ENCODE peak calls at places on chromosome 4, in nine cellular contexts. J is GM23248, T is tibial nerve, Z is heart right ventricle, E is spleen, N is body of pancreas, C is cardiac muscle cell, Y is A549, I is A673. O is an unnamed sample.

GRCh38 chr4:149370002-149370401 is 445.6 kb downstream of the IQCM start:
- DNase-seq in J (no peak), T (no peak), Z (no peak), E (no peak), N (no peak), C (no peak), Y (no peak), I (no peak), O (no peak)

GRCh38 chr4:54378461-54378860 is 149.4 kb downstream of the PDGFRA start:
- DNase-seq in J (peak; percentile 12), T (no peak), Z (no peak), E (no peak), N (no peak), C (no peak), Y (no peak), I (no peak), O (no peak)

GRCh38 chr4:69718376-69719293 is 41.8 kb downstream of the SULT1B1 start:
- DNase-seq in J (peak; percentile 34), T (no peak), Z (no peak), E (no peak), N (no peak), C (peak; percentile 54), Y (no peak), I (peak; percentile 33), O (no peak)

GRCh38 chr4:48578132-48578964 is 88.3 kb downstream of the ZAR1 start:
- DNase-seq in J (peak; percentile 81), T (peak; percentile 89), Z (peak; percentile 66), E (no peak), N (peak; percentile 64), C (peak; percentile 87), Y (peak; percentile 18), I (peak; percentile 76), O (peak; percentile 45)

GRCh38 chr4:82528074-82528473 is 33.7 kb downstream of the TMEM150C start:
- DNase-seq in J (no peak), T (no peak), Z (no peak), E (no peak), N (no peak), C (no peak), Y (no peak), I (no peak), O (no peak)

GRCh38 chr4:38576767-38577166 is 87.2 kb upstream of the KLF3 start:
- DNase-seq in J (no peak), T (no peak), Z (no peak), E (no peak), N (no peak), C (no peak), Y (no peak), I (no peak), O (no peak)

GRCh38 chr4:27787195-27787594 is 926.6 kb downstream of the STIM2 start:
- DNase-seq in J (no peak), T (no peak), Z (no peak), E (no peak), N (no peak), C (no peak), Y (no peak), I (no peak), O (no peak)

GRCh38 chr4:151158979-151159378 is 59.6 kb downstream of the RPS3A start:
- DNase-seq in J (no peak), T (no peak), Z (no peak), E (no peak), N (no peak), C (no peak), Y (no peak), I (no peak), O (no peak)

GRCh38 chr4:156598138-156598681 is 373.4 kb downstream of the PDGFC start:
- DNase-seq in J (no peak), T (no peak), Z (no peak), E (no peak), N (no peak), C (peak; percentile 64), Y (no peak), I (peak; percentile 64), O (no peak)

GRCh38 chr4:33160126-33160525 is 2440.0 kb downstream of the PCDH7 start:
- DNase-seq in J (peak; percentile 79), T (peak; percentile 7), Z (no peak), E (no peak), N (no peak), C (peak; percentile 81), Y (no peak), I (peak; percentile 42), O (no peak)

GRCh38 chr4:123651536-123652175 is 255.1 kb downstream of the SPRY1 start:
- DNase-seq in J (no peak), T (no peak), Z (no peak), E (no peak), N (no peak), C (no peak), Y (no peak), I (no peak), O (no peak)

GRCh38 chr4:38889143-38889542 is 21.5 kb downstream of the FAM114A1 start:
- DNase-seq in J (peak; percentile 88), T (no peak), Z (no peak), E (no peak), N (no peak), C (peak; percentile 81), Y (no peak), I (peak; percentile 56), O (no peak)

GRCh38 chr4:151417164-151417571 is 8.2 kb downstream of the FHIP1A start:
- DNase-seq in J (no peak), T (no peak), Z (no peak), E (no peak), N (no peak), C (no peak), Y (no peak), I (peak; percentile 11), O (no peak)

GRCh38 chr4:161336016-161336415 is 827.8 kb downstream of the FSTL5 start:
- DNase-seq in J (no peak), T (no peak), Z (no peak), E (no peak), N (no peak), C (no peak), Y (no peak), I (no peak), O (no peak)

GRCh38 chr4:152014280-152014679 is 253.5 kb upstream of the GATB start:
- DNase-seq in J (no peak), T (no peak), Z (no peak), E (no peak), N (no peak), C (no peak), Y (no peak), I (no peak), O (peak; percentile 8)

GRCh38 chr4:2837904-2838496 is 5.6 kb upstream of the ADD1 start:
- DNase-seq in J (peak; percentile 68), T (peak; percentile 32), Z (peak; percentile 45), E (peak; percentile 94), N (no peak), C (peak; percentile 78), Y (no peak), I (peak; percentile 80), O (peak; percentile 80)

GRCh38 chr4:176400816-176401461 is 81.2 kb downstream of the SPCS3 start:
- DNase-seq in J (peak; percentile 85), T (no peak), Z (no peak), E (no peak), N (no peak), C (peak; percentile 20), Y (no peak), I (no peak), O (no peak)

GRCh38 chr4:184942447-184943425 is 75.6 kb upstream of the HELT start:
- DNase-seq in J (no peak), T (no peak), Z (no peak), E (no peak), N (no peak), C (peak; percentile 13), Y (no peak), I (no peak), O (no peak)

GRCh38 chr4:120672558-120673147 is 249.9 kb downstream of the PRDM5 start:
- DNase-seq in J (no peak), T (no peak), Z (no peak), E (no peak), N (no peak), C (peak; percentile 45), Y (no peak), I (no peak), O (no peak)

GRCh38 chr4:72286185-72286584 is 254.4 kb downstream of the NPFFR2 start:
- DNase-seq in J (peak; percentile 40), T (no peak), Z (no peak), E (no peak), N (no peak), C (peak; percentile 23), Y (no peak), I (peak; percentile 32), O (no peak)

DNA sequence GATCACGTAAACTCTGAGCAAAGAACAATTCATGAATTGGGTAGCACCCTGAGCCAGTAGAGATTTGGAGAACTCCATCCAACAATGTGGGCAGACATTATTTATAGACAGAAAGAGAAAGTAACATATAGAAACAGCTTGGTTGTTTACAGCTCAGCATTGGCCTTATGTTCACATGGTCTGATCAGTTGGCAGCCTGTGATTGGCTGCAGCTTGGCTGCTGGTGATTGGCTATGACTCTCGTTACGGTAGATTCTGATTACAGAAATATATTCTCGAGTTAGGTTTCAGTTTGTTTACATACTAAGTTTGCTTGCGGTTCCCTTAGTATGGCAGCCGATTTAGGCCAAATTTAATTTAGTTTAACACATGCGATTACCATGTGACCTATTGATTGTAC is 663.4 kb downstream of the RAPGEF2 start:
- DNase-seq in J (peak; percentile 2), T (no peak), Z (no peak), E (no peak), N (no peak), C (no peak), Y (no peak), I (peak; percentile 83), O (no peak)
- H3K27ac ChIP-seq in J (no peak overlapping the region), T (no peak overlapping the region), Z (no peak overlapping the region), E (no peak overlapping the region), N (no peak overlapping the region), C (no peak overlapping the region), Y (no peak overlapping the region), I (peak overlapping the region; percentile 67), O (no peak overlapping the region)

GRCh38 chr4:328729-329128 is 8.9 kb upstream of the ZNF141 start:
- DNase-seq in J (no peak), T (no peak), Z (no peak), E (no peak), N (no peak), C (no peak), Y (no peak), I (no peak), O (no peak)
- H3K9me3 ChIP-seq in J (no peaks in the 10 kb centered on the region), T (peaks cover 7% of the 10 kb centered on the region), Z (peaks cover 27% of the 10 kb centered on the region), E (no peaks in the 10 kb centered on the region), N (no peaks in the 10 kb centered on the region), C (no peaks in the 10 kb centered on the region), Y (peaks cover 2% of the 10 kb centered on the region), I (no peaks in the 10 kb centered on the region), O (peaks cover 4% of the 10 kb centered on the region)

GRCh38 chr4:102103368-102103767 is 241.9 kb downstream of the SLC39A8 start:
- DNase-seq in J (no peak), T (no peak), Z (no peak), E (no peak), N (no peak), C (no peak), Y (no peak), I (no peak), O (no peak)
- H3K27ac ChIP-seq in J (no peak overlapping the region), T (no peak overlapping the region), Z (no peak overlapping the region), E (no peak overlapping the region), N (no peak overlapping the region), C (no peak overlapping the region), Y (no peak overlapping the region), I (no peak overlapping the region), O (no peak overlapping the region)

DNA sequence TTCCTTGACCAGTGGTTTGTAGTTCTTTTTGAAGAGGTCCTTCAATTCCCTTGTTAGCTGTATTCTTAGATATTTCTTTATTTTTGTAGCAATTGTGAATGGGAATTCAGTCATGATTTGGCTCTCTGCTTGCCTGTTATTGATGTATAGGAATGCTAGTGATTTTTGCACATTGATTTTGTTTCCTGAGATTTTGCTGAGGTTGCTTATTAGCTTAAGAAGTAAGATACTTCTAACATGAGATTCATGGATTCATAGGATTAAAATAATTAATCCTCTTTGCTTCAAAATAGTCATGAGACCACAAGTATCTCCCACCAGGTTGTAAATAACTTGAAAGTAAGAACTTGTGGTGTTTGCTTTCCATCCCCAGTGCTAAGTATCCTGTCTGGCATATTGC is 308.9 kb downstream of the DTHD1 start:
- DNase-seq in J (no peak), T (no peak), Z (no peak), E (no peak), N (no peak), C (no peak), Y (no peak), I (no peak), O (no peak)
- H3K9me3 ChIP-seq in J (no peaks in the 10 kb centered on the region), T (peaks cover 3% of the 10 kb centered on the region), Z (peaks cover 42% of the 10 kb centered on the region), E (no peaks in the 10 kb centered on the region), N (no peaks in the 10 kb centered on the region), C (no peaks in the 10 kb centered on the region), Y (no peaks in the 10 kb centered on the region), I (peaks cover 16% of the 10 kb centered on the region), O (no peaks in the 10 kb centered on the region)

O was measured in CD8-positive, alpha-beta T cell.